ENCODE peak calls at places on chromosome 13, in four cellular contexts. One of them, this sample, is unnamed.

GRCh38 chr13:90300015-90300414 is 1047.5 kb upstream of the MIR17HG start:
- DNase-seq in ovary: no peak
- DNase-seq in testis: no peak
- DNase-seq in transverse colon: no peak
- DNase-seq in this sample: no peak

GRCh38 chr13:73633817-73634449 is 500.3 kb downstream of the KLF12 start:
- DNase-seq in ovary: no peak
- DNase-seq in transverse colon: no peak
- DNase-seq in testis: no peak
- DNase-seq in this sample: no peak

GRCh38 chr13:109652536-109652935 is 133.8 kb downstream of the IRS2 start:
- DNase-seq in ovary: no peak
- DNase-seq in transverse colon: no peak
- DNase-seq in testis: no peak
- DNase-seq in this sample: peak; percentile 70

GRCh38 chr13:84400711-84401110 is 518.4 kb upstream of the SLITRK1 start:
- DNase-seq in transverse colon: no peak
- DNase-seq in ovary: no peak
- DNase-seq in testis: no peak
- DNase-seq in this sample: peak; percentile 78

GRCh38 chr13:80666782-80667537 is 326.0 kb upstream of the SPRY2 start:
- DNase-seq in ovary: no peak
- DNase-seq in testis: no peak
- DNase-seq in transverse colon: no peak
- DNase-seq in this sample: no peak

GRCh38 chr13:109412232-109412935 is 374.0 kb downstream of the IRS2 start:
- DNase-seq in transverse colon: peak; percentile 32
- DNase-seq in ovary: peak; percentile 61
- DNase-seq in testis: peak; percentile 89
- DNase-seq in this sample: peak; percentile 91

GRCh38 chr13:104143760-104144406 is 1077.7 kb upstream of the SLC10A2 start:
- DNase-seq in ovary: no peak
- DNase-seq in testis: no peak
- DNase-seq in transverse colon: no peak
- DNase-seq in this sample: peak; percentile 29

GRCh38 chr13:24119593-24120508 is 40.7 kb upstream of the SPATA13 start:
- DNase-seq in ovary: peak; percentile 46
- DNase-seq in testis: no peak
- DNase-seq in transverse colon: no peak
- DNase-seq in this sample: peak; percentile 24

GRCh38 chr13:24923305-24923640 is 159.3 kb downstream of the RNF17 start:
- DNase-seq in testis: no peak
- DNase-seq in ovary: no peak
- DNase-seq in transverse colon: no peak
- DNase-seq in this sample: no peak

GRCh38 chr13:110323172-110323851 is 16.2 kb downstream of the COL4A2 start:
- DNase-seq in testis: no peak
- DNase-seq in transverse colon: no peak
- DNase-seq in ovary: no peak
- DNase-seq in this sample: no peak

GRCh38 chr13:63190742-63191141 is 1775.1 kb upstream of the PCDH20 start:
- DNase-seq in ovary: no peak
- DNase-seq in testis: no peak
- DNase-seq in transverse colon: no peak
- DNase-seq in this sample: no peak

GRCh38 chr13:90455861-90456260 is 891.6 kb upstream of the MIR17HG start:
- DNase-seq in testis: no peak
- DNase-seq in transverse colon: no peak
- DNase-seq in ovary: no peak
- DNase-seq in this sample: peak; percentile 15

GRCh38 chr13:106343831-106344230 is 191.6 kb downstream of the EFNB2 start:
- DNase-seq in testis: no peak
- DNase-seq in ovary: no peak
- DNase-seq in transverse colon: no peak
- DNase-seq in this sample: no peak

GRCh38 chr13:36885901-36886300 is 34.1 kb downstream of the SMAD9 start:
- DNase-seq in transverse colon: no peak
- DNase-seq in ovary: no peak
- DNase-seq in testis: no peak
- DNase-seq in this sample: peak; percentile 11

GRCh38 chr13:89688908-89689307 is 1658.6 kb upstream of the MIR17HG start:
- DNase-seq in testis: peak; percentile 67
- DNase-seq in ovary: no peak
- DNase-seq in transverse colon: no peak
- DNase-seq in this sample: no peak

GRCh38 chr13:112962911-112963625 is 5.9 kb upstream of the MCF2L start:
- DNase-seq in transverse colon: peak; percentile 2
- DNase-seq in ovary: no peak
- DNase-seq in testis: no peak
- DNase-seq in this sample: no peak

GRCh38 chr13:60583196-60583908 is 186.3 kb downstream of the TDRD3 start:
- DNase-seq in testis: no peak
- DNase-seq in ovary: no peak
- DNase-seq in transverse colon: no peak
- DNase-seq in this sample: peak; percentile 85

DNA sequence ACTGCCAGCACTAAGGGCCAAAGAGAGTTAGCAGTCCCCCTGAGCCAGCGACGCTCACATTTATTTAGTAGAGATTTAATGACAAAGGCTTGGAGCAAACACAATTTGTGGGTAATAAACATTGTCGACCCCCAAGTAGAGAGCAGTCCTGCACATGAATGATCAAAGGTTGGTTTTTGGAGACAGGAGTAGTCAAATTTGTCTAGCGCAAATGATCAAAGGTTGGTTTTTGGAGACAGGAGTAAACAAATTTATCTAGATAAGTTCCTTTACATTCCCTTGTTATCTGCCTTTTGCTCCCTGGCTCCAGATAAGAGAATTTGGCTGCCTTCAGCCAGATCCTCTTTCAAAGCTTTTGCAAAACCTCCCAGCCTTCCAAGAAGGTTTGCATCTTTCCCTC is 26.9 kb downstream of the METTL21C start:
- DNase-seq in transverse colon: no peak
- DNase-seq in testis: no peak
- DNase-seq in ovary: no peak
- DNase-seq in this sample: no peak
- H3K9me3 ChIP-seq in transverse colon: no peaks in the 10 kb centered on the region
- H3K9me3 ChIP-seq in testis: no peaks in the 10 kb centered on the region
- H3K9me3 ChIP-seq in ovary: no peaks in the 10 kb centered on the region
- H3K9me3 ChIP-seq in this sample: no peaks in the 10 kb centered on the region

GRCh38 chr13:28001837-28002473 is 13.5 kb upstream of the URAD start:
- DNase-seq in transverse colon: no peak
- DNase-seq in testis: no peak
- DNase-seq in ovary: no peak
- DNase-seq in this sample: no peak
- H3K4me1 ChIP-seq in transverse colon: no peaks in the 10 kb centered on the region
- H3K4me1 ChIP-seq in testis: no peaks in the 10 kb centered on the region
- H3K4me1 ChIP-seq in ovary: no peaks in the 10 kb centered on the region
- H3K4me1 ChIP-seq in this sample: peaks cover 5% of the 10 kb centered on the region

DNA sequence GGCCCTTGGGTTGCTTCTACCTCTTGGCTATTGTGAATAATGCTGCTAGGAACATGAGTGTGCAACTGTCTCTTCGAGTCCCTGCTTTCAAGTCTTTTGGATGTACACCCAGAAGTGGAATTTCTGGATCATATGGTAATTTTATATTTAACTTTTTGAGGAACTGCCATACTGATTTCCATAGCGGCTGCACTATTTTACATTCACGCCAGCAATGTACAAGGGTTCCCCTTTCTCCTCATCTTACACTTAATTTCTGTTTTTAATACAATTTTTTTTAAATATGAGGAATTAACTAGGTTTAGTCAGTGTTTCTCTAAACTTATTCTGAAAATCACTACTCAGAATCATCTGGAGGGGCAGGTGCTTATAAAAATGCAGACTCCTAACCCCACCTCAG is 24.3 kb upstream of the SLC46A3 start:
- DNase-seq in testis: no peak
- DNase-seq in ovary: no peak
- DNase-seq in transverse colon: no peak
- DNase-seq in this sample: no peak
- H3K9me3 ChIP-seq in testis: no peaks in the 10 kb centered on the region
- H3K9me3 ChIP-seq in ovary: no peaks in the 10 kb centered on the region
- H3K9me3 ChIP-seq in transverse colon: no peaks in the 10 kb centered on the region
- H3K9me3 ChIP-seq in this sample: no peaks in the 10 kb centered on the region

GRCh38 chr13:98976338-98976737 is 1.5 kb downstream of the DOCK9 start:
- DNase-seq in transverse colon: no peak
- DNase-seq in ovary: no peak
- DNase-seq in testis: no peak
- DNase-seq in this sample: no peak
- H3K4me1 ChIP-seq in transverse colon: peaks cover 23% of the 10 kb centered on the region
- H3K4me1 ChIP-seq in ovary: peaks cover 2% of the 10 kb centered on the region
- H3K4me1 ChIP-seq in testis: peaks cover 17% of the 10 kb centered on the region
- H3K4me1 ChIP-seq in this sample: peaks cover 54% of the 10 kb centered on the region

DNA sequence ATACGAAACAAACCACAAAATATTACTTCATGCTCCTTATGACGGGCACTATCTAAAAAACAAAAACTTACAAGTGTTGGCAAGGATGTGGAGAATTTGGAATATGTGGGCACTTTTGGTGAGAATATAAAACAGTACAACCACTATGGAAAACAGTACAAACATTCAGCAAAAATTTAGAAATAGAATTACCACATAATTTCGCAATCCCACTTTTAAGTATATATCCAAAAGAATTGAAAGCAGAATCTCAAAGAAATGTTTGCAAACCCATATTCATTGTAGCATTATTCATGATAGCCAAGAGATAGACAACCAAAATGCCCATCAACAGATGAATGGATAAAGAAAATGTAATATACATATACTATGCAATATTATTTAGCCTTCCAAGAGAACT is 1173.7 kb upstream of the PRR20A start:
- DNase-seq in ovary: no peak
- DNase-seq in transverse colon: no peak
- DNase-seq in testis: no peak
- DNase-seq in this sample: no peak
- H3K9me3 ChIP-seq in ovary: no peaks in the 10 kb centered on the region
- H3K9me3 ChIP-seq in transverse colon: peaks cover 9% of the 10 kb centered on the region
- H3K9me3 ChIP-seq in testis: no peaks in the 10 kb centered on the region
- H3K9me3 ChIP-seq in this sample: no peaks in the 10 kb centered on the region

DNA sequence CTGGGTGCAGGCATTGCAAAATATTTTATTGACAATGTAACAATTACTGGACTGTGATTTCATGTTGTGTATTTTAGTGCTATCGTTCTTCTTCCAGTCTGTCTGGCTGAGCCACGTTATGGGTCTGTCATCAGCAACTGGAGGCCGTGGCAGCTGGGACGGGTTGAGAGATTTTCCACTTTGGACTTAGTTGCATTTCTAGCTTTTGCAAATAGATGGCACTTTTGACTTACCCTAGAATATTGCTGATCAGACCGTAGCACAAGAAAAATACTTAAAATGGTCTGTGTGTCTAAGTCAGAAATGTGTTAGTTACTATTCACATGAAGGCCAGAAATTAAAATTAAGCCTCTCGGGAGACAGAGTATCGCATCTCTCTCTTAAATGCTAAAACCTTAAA is 211.1 kb downstream of the TEX29 start:
- DNase-seq in ovary: no peak
- DNase-seq in testis: no peak
- DNase-seq in transverse colon: no peak
- DNase-seq in this sample: peak; percentile 2
- H3K4me1 ChIP-seq in ovary: no peaks in the 10 kb centered on the region
- H3K4me1 ChIP-seq in testis: no peaks in the 10 kb centered on the region
- H3K4me1 ChIP-seq in transverse colon: no peaks in the 10 kb centered on the region
- H3K4me1 ChIP-seq in this sample: no peaks in the 10 kb centered on the region

GRCh38 chr13:77876176-77876575 is 42.5 kb downstream of the EDNRB start:
- DNase-seq in testis: no peak
- DNase-seq in ovary: no peak
- DNase-seq in transverse colon: no peak
- DNase-seq in this sample: no peak
- H3K9me3 ChIP-seq in testis: no peaks in the 10 kb centered on the region
- H3K9me3 ChIP-seq in ovary: no peaks in the 10 kb centered on the region
- H3K9me3 ChIP-seq in transverse colon: no peaks in the 10 kb centered on the region
- H3K9me3 ChIP-seq in this sample: no peaks in the 10 kb centered on the region

GRCh38 chr13:85525411-85525810 is 273.8 kb downstream of the SLITRK6 start:
- DNase-seq in ovary: no peak
- DNase-seq in testis: no peak
- DNase-seq in transverse colon: no peak
- DNase-seq in this sample: no peak
- H3K4me1 ChIP-seq in ovary: no peaks in the 10 kb centered on the region
- H3K4me1 ChIP-seq in testis: no peaks in the 10 kb centered on the region
- H3K4me1 ChIP-seq in transverse colon: peaks cover 7% of the 10 kb centered on the region
- H3K4me1 ChIP-seq in this sample: no peaks in the 10 kb centered on the region